ENCODE peak calls at places on chromosome 5, in ten cellular contexts. T, H, C, P, M, E, F, S, Q and B are unnamed samples. For H3K4me1, the result is how much of the 10 kb centered on the place peaks cover.

GRCh38 chr5:179343902-179344300 is 1.4 kb downstream of the ADAMTS2 start:
- DNase-seq in T (no peak), H (peak), C (no peak), P (peak), M (no peak), E (peak), F (no peak), S (no peak), Q (peak), B (peak)

GRCh38 chr5:88727705-88728313 is 155.2 kb downstream of the MEF2C start:
- DNase-seq in T (no peak), H (no peak), C (no peak), P (peak), M (no peak), E (peak), F (no peak), S (no peak), Q (peak), B (no peak)

GRCh38 chr5:153632748-153633290 is 142.3 kb downstream of the GRIA1 start:
- DNase-seq in T (no peak), H (no peak), C (no peak), P (no peak), M (no peak), E (peak), F (no peak), S (no peak), Q (peak), B (no peak)

GRCh38 chr5:11252523-11252922 is 491.5 kb upstream of the DAP start:
- DNase-seq in T (no peak), H (no peak), C (no peak), P (no peak), M (no peak), E (no peak), F (no peak), S (no peak), Q (no peak), B (no peak)

GRCh38 chr5:75286211-75286773 is 49.6 kb upstream of the ANKRD31 start:
- DNase-seq in T (no peak), H (no peak), C (no peak), P (no peak), M (no peak), E (no peak), F (no peak), S (no peak), Q (no peak), B (no peak)

GRCh38 chr5:167730121-167730520 is 561.3 kb upstream of the WWC1 start:
- DNase-seq in T (no peak), H (no peak), C (no peak), P (no peak), M (no peak), E (peak), F (no peak), S (no peak), Q (no peak), B (no peak)

GRCh38 chr5:109450129-109450877 is 40.5 kb upstream of the PJA2 start:
- DNase-seq in T (no peak), H (no peak), C (no peak), P (no peak), M (no peak), E (no peak), F (no peak), S (no peak), Q (peak), B (no peak)

GRCh38 chr5:63053019-63053638 is 474.5 kb downstream of the LRRC70 start:
- DNase-seq in T (peak), H (no peak), C (no peak), P (no peak), M (peak), E (no peak), F (no peak), S (no peak), Q (no peak), B (no peak)

GRCh38 chr5:144712090-144712489 is 541.4 kb downstream of the KCTD16 start:
- DNase-seq in T (no peak), H (no peak), C (no peak), P (no peak), M (no peak), E (no peak), F (no peak), S (no peak), Q (no peak), B (no peak)

GRCh38 chr5:147310059-147310704 is 75.4 kb downstream of the STK32A start:
- DNase-seq in T (peak), H (no peak), C (no peak), P (no peak), M (peak), E (peak), F (no peak), S (peak), Q (peak), B (no peak)

GRCh38 chr5:61301820-61302563 is 30.1 kb upstream of the ZSWIM6 start:
- DNase-seq in T (peak), H (no peak), C (no peak), P (peak), M (peak), E (peak), F (no peak), S (no peak), Q (no peak), B (no peak)

GRCh38 chr5:60487466-60487865 is 212.5 kb downstream of the DEPDC1B start:
- DNase-seq in T (no peak), H (no peak), C (no peak), P (no peak), M (no peak), E (no peak), F (no peak), S (no peak), Q (no peak), B (no peak)

GRCh38 chr5:160926428-160926827 is 74.4 kb upstream of the ATP10B start:
- DNase-seq in T (no peak), H (no peak), C (no peak), P (no peak), M (no peak), E (no peak), F (no peak), S (no peak), Q (peak), B (no peak)

GRCh38 chr5:178236685-178237084 is 4.1 kb upstream of the PHYKPL start:
- DNase-seq in T (peak), H (no peak), C (no peak), P (no peak), M (peak), E (no peak), F (no peak), S (no peak), Q (no peak), B (no peak)

GRCh38 chr5:80935811-80936385 is 24.3 kb upstream of the RASGRF2 start:
- DNase-seq in T (no peak), H (no peak), C (no peak), P (no peak), M (no peak), E (no peak), F (no peak), S (no peak), Q (peak), B (no peak)

GRCh38 chr5:32837211-32837610 is 126.1 kb downstream of the NPR3 start:
- DNase-seq in T (no peak), H (no peak), C (no peak), P (no peak), M (no peak), E (peak), F (no peak), S (no peak), Q (no peak), B (no peak)

GRCh38 chr5:82603280-82603987 is 325.3 kb upstream of the RPS23 start:
- DNase-seq in T (no peak), H (no peak), C (no peak), P (peak), M (no peak), E (no peak), F (no peak), S (no peak), Q (no peak), B (no peak)

GRCh38 chr5:180464603-180464970 is 29.6 kb upstream of the CNOT6 start:
- DNase-seq in T (no peak), H (no peak), C (no peak), P (no peak), M (no peak), E (no peak), F (no peak), S (no peak), Q (no peak), B (no peak)

GRCh38 chr5:123813937-123814624 is 302.1 kb downstream of the CSNK1G3 start:
- DNase-seq in T (no peak), H (no peak), C (no peak), P (peak), M (no peak), E (peak), F (no peak), S (no peak), Q (no peak), B (no peak)

GRCh38 chr5:37722236-37723146 is 117.3 kb downstream of the GDNF start:
- DNase-seq in T (no peak), H (peak), C (no peak), P (no peak), M (no peak), E (peak), F (no peak), S (no peak), Q (no peak), B (no peak)

GRCh38 chr5:180350711-180351110 is 2.4 kb downstream of the GFPT2 start:
- DNase-seq in T (no peak), H (no peak), C (no peak), P (no peak), M (no peak), E (no peak), F (no peak), S (peak), Q (no peak), B (no peak)

GRCh38 chr5:146906803-146907202 is 28.2 kb upstream of the PPP2R2B start:
- DNase-seq in T (no peak), H (no peak), C (no peak), P (no peak), M (no peak), E (no peak), F (no peak), S (no peak), Q (peak), B (no peak)

GRCh38 chr5:65815156-65815555 is 93.2 kb downstream of the NLN start:
- DNase-seq in T (no peak), H (no peak), C (no peak), P (no peak), M (no peak), E (no peak), F (no peak), S (no peak), Q (no peak), B (no peak)

GRCh38 chr5:123752576-123752975 is 240.6 kb downstream of the CSNK1G3 start:
- DNase-seq in T (no peak), H (no peak), C (no peak), P (no peak), M (no peak), E (peak), F (no peak), S (no peak), Q (no peak), B (peak)

GRCh38 chr5:174571662-174572397 is 152.6 kb upstream of the MSX2 start:
- DNase-seq in T (peak), H (no peak), C (peak), P (peak), M (no peak), E (peak), F (no peak), S (peak), Q (peak), B (peak)

GRCh38 chr5:39661026-39661779 is 236.4 kb upstream of the DAB2 start:
- DNase-seq in T (no peak), H (no peak), C (no peak), P (no peak), M (no peak), E (no peak), F (no peak), S (no peak), Q (no peak), B (no peak)

GRCh38 chr5:157543825-157544622 is 31.6 kb downstream of the ADAM19 start:
- DNase-seq in T (no peak), H (no peak), C (no peak), P (no peak), M (no peak), E (peak), F (no peak), S (no peak), Q (no peak), B (no peak)
- H3K4me1 ChIP-seq in T (half or more), H (under half), C (under half), P (under half), M (under half), E (half or more), F (half or more), S (half or more), Q (under half), B (under half)

GRCh38 chr5:149608936-149609502 is 27.7 kb downstream of the ARHGEF37 start:
- DNase-seq in T (no peak), H (no peak), C (no peak), P (no peak), M (no peak), E (no peak), F (no peak), S (no peak), Q (no peak), B (no peak)

GRCh38 chr5:149605354-149605997 is 24.2 kb downstream of the ARHGEF37 start:
- DNase-seq in T (no peak), H (no peak), C (no peak), P (no peak), M (no peak), E (no peak), F (no peak), S (no peak), Q (no peak), B (no peak)

GRCh38 chr5:149603210-149603609 is 21.9 kb downstream of the ARHGEF37 start:
- DNase-seq in T (no peak), H (no peak), C (no peak), P (no peak), M (no peak), E (no peak), F (no peak), S (no peak), Q (no peak), B (no peak)

GRCh38 chr5:149604321-149604720 is 23.0 kb downstream of the ARHGEF37 start:
- DNase-seq in T (no peak), H (no peak), C (no peak), P (no peak), M (no peak), E (no peak), F (no peak), S (no peak), Q (no peak), B (no peak)

GRCh38 chr5:149605998-149606721 is 24.9 kb downstream of the ARHGEF37 start:
- DNase-seq in T (peak), H (no peak), C (no peak), P (no peak), M (no peak), E (peak), F (no peak), S (no peak), Q (no peak), B (no peak)
- H3K4me1 ChIP-seq in T (under half), H (under half), C (under half), P (under half), M (under half), E (under half), F (under half), S (under half), Q (under half), B (under half)

DNA sequence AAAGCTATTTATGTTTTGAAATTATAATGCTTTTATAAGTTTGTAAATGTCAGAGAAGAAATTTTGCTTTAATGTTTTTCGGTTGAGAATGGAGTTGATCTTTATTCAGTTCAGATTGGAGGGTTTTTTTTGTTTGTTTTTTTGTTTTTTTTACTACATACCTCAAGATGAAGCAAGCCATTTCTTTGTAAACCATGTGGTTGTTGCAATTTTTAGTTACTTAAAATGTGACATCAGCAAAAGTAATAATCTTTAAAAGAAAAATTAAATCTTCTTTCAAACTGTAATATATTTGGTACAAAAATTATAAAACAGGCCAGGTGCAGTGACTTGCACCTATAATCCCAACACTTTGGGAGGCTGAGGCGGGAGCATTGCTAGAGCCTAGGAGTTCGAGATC is 102.6 kb downstream of the CDC42SE2 start:
- DNase-seq in T (no peak), H (no peak), C (no peak), P (no peak), M (no peak), E (peak), F (no peak), S (no peak), Q (no peak), B (no peak)
- H3K4me1 ChIP-seq in T (under half), H (under half), C (under half), P (under half), M (under half), E (under half), F (under half), S (under half), Q (under half), B (under half)

GRCh38 chr5:127515693-127516440 is 1.6 kb upstream of the PRRC1 start:
- DNase-seq in T (no peak), H (no peak), C (no peak), P (no peak), M (no peak), E (no peak), F (no peak), S (no peak), Q (no peak), B (no peak)

GRCh38 chr5:127519527-127519926 is 2.1 kb downstream of the PRRC1 start:
- DNase-seq in T (no peak), H (no peak), C (no peak), P (no peak), M (no peak), E (peak), F (no peak), S (no peak), Q (no peak), B (no peak)

GRCh38 chr5:127517110-127517479 is 345 bp upstream of the PRRC1 start:
- DNase-seq in T (peak), H (no peak), C (no peak), P (no peak), M (no peak), E (peak), F (no peak), S (peak), Q (no peak), B (no peak)

GRCh38 chr5:127517480-127518318 is at the start of gene PRRC1:
- DNase-seq in T (peak), H (peak), C (peak), P (peak), M (peak), E (peak), F (peak), S (peak), Q (peak), B (peak)

GRCh38 chr5:127518319-127518621 is 830 bp downstream of the PRRC1 start:
- DNase-seq in T (no peak), H (no peak), C (no peak), P (no peak), M (no peak), E (peak), F (no peak), S (no peak), Q (no peak), B (no peak)
- H3K4me1 ChIP-seq in T (under half), H (under half), C (under half), P (under half), M (under half), E (under half), F (under half), S (under half), Q (under half), B (under half)

DNA sequence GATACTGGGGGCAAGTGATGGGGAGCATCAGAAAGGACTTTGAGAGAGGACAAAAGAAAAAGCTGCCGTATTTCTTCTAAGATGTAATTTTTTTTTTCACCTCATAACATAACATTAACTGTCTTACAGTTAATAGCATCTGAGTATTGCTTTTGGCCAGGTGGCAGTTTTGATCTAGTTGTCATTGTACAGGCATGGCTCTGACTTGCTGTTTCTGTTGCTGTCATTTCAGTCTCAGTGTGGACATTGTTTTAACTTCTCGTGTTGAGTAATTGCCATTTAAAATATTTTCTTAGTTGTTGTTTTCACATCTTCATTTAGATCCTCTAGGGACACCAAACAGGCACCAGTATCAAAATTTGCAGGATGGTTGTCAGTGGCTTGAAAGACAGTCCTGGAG is 12.4 kb downstream of the SMAD5 start:
- DNase-seq in T (no peak), H (no peak), C (no peak), P (no peak), M (no peak), E (no peak), F (no peak), S (no peak), Q (no peak), B (no peak)
- H3K4me1 ChIP-seq in T (half or more), H (under half), C (under half), P (under half), M (under half), E (under half), F (under half), S (half or more), Q (under half), B (half or more)

GRCh38 chr5:142316681-142317080 is 8.1 kb downstream of the SPRY4 start:
- DNase-seq in T (no peak), H (no peak), C (no peak), P (no peak), M (no peak), E (no peak), F (no peak), S (no peak), Q (no peak), B (no peak)
- H3K4me1 ChIP-seq in T (half or more), H (under half), C (under half), P (under half), M (under half), E (under half), F (under half), S (half or more), Q (half or more), B (under half)

GRCh38 chr5:129608350-129608749 is 139.5 kb upstream of the MINAR2 start:
- DNase-seq in T (no peak), H (no peak), C (no peak), P (no peak), M (no peak), E (no peak), F (no peak), S (no peak), Q (no peak), B (no peak)
- H3K4me1 ChIP-seq in T (under half), H (under half), C (under half), P (under half), M (under half), E (under half), F (under half), S (under half), Q (under half), B (under half)